ENCODE peak calls at places on chromosomes 6 and 20, in six cellular contexts. L, B, J, V, W and Y are unnamed samples.

GRCh38 chr20:3307078-3307477 is 68.1 kb upstream of the SLC4A11 start:
- DNase-seq in L (no peak), B (no peak), J (no peak), V (no peak), W (peak; percentile 42), Y (no peak)

GRCh38 chr20:45828589-45828988 is 1.5 kb upstream of the TNNC2 start:
- DNase-seq in L (peak; percentile 42), B (no peak), J (no peak), V (no peak), W (no peak), Y (no peak)

GRCh38 chr20:7883309-7883708 is 56.9 kb downstream of the HAO1 start:
- DNase-seq in L (no peak), B (no peak), J (no peak), V (no peak), W (no peak), Y (no peak)

GRCh38 chr20:12072945-12073245 is 155.2 kb downstream of the BTBD3 start:
- DNase-seq in L (peak; percentile 62), B (peak; percentile 43), J (no peak), V (no peak), W (no peak), Y (no peak)

GRCh38 chr6:12545837-12546658 is 170.5 kb upstream of the PHACTR1 start:
- DNase-seq in L (peak; percentile 81), B (peak; percentile 94), J (peak; percentile 92), V (no peak), W (no peak), Y (no peak)

GRCh38 chr20:62641749-62642665 is at the start of gene SLCO4A1:
- DNase-seq in L (no peak), B (peak; percentile 49), J (peak; percentile 78), V (peak; percentile 91), W (peak; percentile 81), Y (peak; percentile 76)

GRCh38 chr6:142112451-142113061 is 20.2 kb upstream of the GJE1 start:
- DNase-seq in L (peak; percentile 75), B (peak; percentile 64), J (peak; percentile 72), V (peak; percentile 82), W (peak; percentile 84), Y (peak; percentile 8)

GRCh38 chr6:44531447-44532015 is 144.0 kb downstream of the CDC5L start:
- DNase-seq in L (no peak), B (no peak), J (no peak), V (no peak), W (no peak), Y (no peak)

GRCh38 chr20:9837634-9838033 is 1.2 kb downstream of the PAK5 start:
- DNase-seq in L (no peak), B (no peak), J (no peak), V (no peak), W (no peak), Y (no peak)

GRCh38 chr6:156359912-156360311 is 417.3 kb upstream of the ARID1B start:
- DNase-seq in L (no peak), B (no peak), J (no peak), V (peak; percentile 40), W (no peak), Y (no peak)

GRCh38 chr20:4153661-4154238 is 138.4 kb upstream of the RNF24 start:
- DNase-seq in L (no peak), B (no peak), J (no peak), V (no peak), W (no peak), Y (no peak)

GRCh38 chr20:44768256-44768655 is 22.6 kb downstream of the KCNK15 start:
- DNase-seq in L (no peak), B (no peak), J (no peak), V (no peak), W (no peak), Y (no peak)